ENCODE peak calls at places on chromosomes 12 and 14, in six cellular contexts. Y, D, P, A, S and U are unnamed samples.

GRCh38 chr12:104309446-104309993 is 6.0 kb downstream of the EID3 start:
- DNase-seq in Y (no peak), D (no peak), P (no peak), A (no peak), S (no peak), U (peak)

GRCh38 chr12:16346931-16347330 is 514 bp upstream of the MGST1 start:
- DNase-seq in Y (no peak), D (no peak), P (no peak), A (no peak), S (peak), U (no peak)

GRCh38 chr14:31682768-31683167 is 121.6 kb downstream of the NUBPL start:
- DNase-seq in Y (no peak), D (no peak), P (no peak), A (no peak), S (no peak), U (no peak)

GRCh38 chr14:39880965-39881364 is 448.7 kb upstream of the FBXO33 start:
- DNase-seq in Y (no peak), D (no peak), P (no peak), A (no peak), S (no peak), U (no peak)

GRCh38 chr14:32711103-32711680 is 227.5 kb upstream of the NPAS3 start:
- DNase-seq in Y (no peak), D (no peak), P (peak), A (peak), S (peak), U (peak)

GRCh38 chr14:75454963-75455546 is 27.2 kb downstream of the JDP2 start:
- DNase-seq in Y (peak), D (peak), P (no peak), A (no peak), S (peak), U (no peak)

GRCh38 chr14:68523994-68524725 is 268.7 kb downstream of the ZFP36L1 start:
- DNase-seq in Y (no peak), D (no peak), P (no peak), A (no peak), S (no peak), U (no peak)

GRCh38 chr12:52391618-52392002 is 6.2 kb upstream of the KRT84 start:
- DNase-seq in Y (peak), D (peak), P (no peak), A (peak), S (peak), U (no peak)

GRCh38 chr12:105561981-105562726 is 231.7 kb downstream of the C12orf75 start:
- DNase-seq in Y (peak), D (no peak), P (no peak), A (peak), S (peak), U (peak)

GRCh38 chr14:28381656-28382055 is 384.9 kb upstream of the FOXG1 start:
- DNase-seq in Y (no peak), D (no peak), P (no peak), A (no peak), S (peak), U (no peak)

GRCh38 chr14:92412912-92413311 is 89.9 kb downstream of the SLC24A4 start:
- DNase-seq in Y (no peak), D (no peak), P (no peak), A (no peak), S (no peak), U (no peak)

GRCh38 chr14:104116544-104117340 is 21.6 kb upstream of the KIF26A start:
- DNase-seq in Y (peak), D (peak), P (peak), A (no peak), S (no peak), U (no peak)

GRCh38 chr12:67765969-67766368 is 117.4 kb downstream of the DYRK2 start:
- DNase-seq in Y (no peak), D (no peak), P (no peak), A (no peak), S (no peak), U (no peak)

GRCh38 chr14:94564381-94564780 is 3.1 kb downstream of the SERPINA4 start:
- DNase-seq in Y (no peak), D (no peak), P (no peak), A (no peak), S (no peak), U (no peak)